ENCODE peak calls at places on chromosome 5, in ten cellular contexts. One of them, this sample, is unnamed.

GRCh38 chr5:16057277-16057676 is 122.3 kb downstream of the MARCHF11 start:
- DNase-seq in heart left ventricle: no peak
- DNase-seq in prostate gland: no peak
- DNase-seq in PC-9: no peak
- DNase-seq in suprapubic skin: no peak
- DNase-seq in cardiac muscle cell: no peak
- DNase-seq in CD8-positive, alpha-beta memory T cell: no peak
- DNase-seq in spleen: no peak
- DNase-seq in SK-N-SH: no peak
- DNase-seq in upper lobe of left lung: no peak
- DNase-seq in this sample: no peak

GRCh38 chr5:5270958-5271605 is 131.0 kb downstream of the ADAMTS16 start:
- DNase-seq in heart left ventricle: peak; percentile 58
- DNase-seq in prostate gland: peak; percentile 48
- DNase-seq in PC-9: peak; percentile 97
- DNase-seq in suprapubic skin: no peak
- DNase-seq in cardiac muscle cell: peak; percentile 12
- DNase-seq in CD8-positive, alpha-beta memory T cell: no peak
- DNase-seq in spleen: peak; percentile 85
- DNase-seq in SK-N-SH: peak; percentile 88
- DNase-seq in upper lobe of left lung: peak; percentile 89
- DNase-seq in this sample: peak; percentile 92

GRCh38 chr5:74382864-74383618 is 257.5 kb downstream of the ENC1 start:
- DNase-seq in heart left ventricle: peak; percentile 75
- DNase-seq in prostate gland: no peak
- DNase-seq in PC-9: peak; percentile 72
- DNase-seq in suprapubic skin: no peak
- DNase-seq in cardiac muscle cell: peak; percentile 44
- DNase-seq in CD8-positive, alpha-beta memory T cell: no peak
- DNase-seq in spleen: no peak
- DNase-seq in SK-N-SH: peak; percentile 19
- DNase-seq in upper lobe of left lung: no peak
- DNase-seq in this sample: peak; percentile 67

GRCh38 chr5:15266841-15267240 is 233.1 kb upstream of the FBXL7 start:
- DNase-seq in heart left ventricle: no peak
- DNase-seq in prostate gland: no peak
- DNase-seq in PC-9: no peak
- DNase-seq in suprapubic skin: no peak
- DNase-seq in cardiac muscle cell: no peak
- DNase-seq in CD8-positive, alpha-beta memory T cell: no peak
- DNase-seq in spleen: no peak
- DNase-seq in SK-N-SH: no peak
- DNase-seq in upper lobe of left lung: no peak
- DNase-seq in this sample: no peak

GRCh38 chr5:58459276-58459859 is 518 bp downstream of the PLK2 start:
- DNase-seq in heart left ventricle: peak; percentile 51
- DNase-seq in prostate gland: peak; percentile 28
- DNase-seq in PC-9: no peak
- DNase-seq in suprapubic skin: peak; percentile 79
- DNase-seq in cardiac muscle cell: peak; percentile 56
- DNase-seq in CD8-positive, alpha-beta memory T cell: peak; percentile 51
- DNase-seq in spleen: no peak
- DNase-seq in SK-N-SH: no peak
- DNase-seq in upper lobe of left lung: peak; percentile 89
- DNase-seq in this sample: peak; percentile 28

GRCh38 chr5:150044334-150044681 is 42.0 kb downstream of the CSF1R start:
- DNase-seq in heart left ventricle: no peak
- DNase-seq in prostate gland: no peak
- DNase-seq in PC-9: no peak
- DNase-seq in suprapubic skin: no peak
- DNase-seq in cardiac muscle cell: peak; percentile 44
- DNase-seq in CD8-positive, alpha-beta memory T cell: no peak
- DNase-seq in spleen: no peak
- DNase-seq in SK-N-SH: no peak
- DNase-seq in upper lobe of left lung: no peak
- DNase-seq in this sample: no peak

GRCh38 chr5:172646716-172647285 is 5.7 kb downstream of the NEURL1B start:
- DNase-seq in heart left ventricle: peak; percentile 59
- DNase-seq in prostate gland: no peak
- DNase-seq in PC-9: no peak
- DNase-seq in suprapubic skin: no peak
- DNase-seq in cardiac muscle cell: peak; percentile 70
- DNase-seq in CD8-positive, alpha-beta memory T cell: no peak
- DNase-seq in spleen: peak; percentile 35
- DNase-seq in SK-N-SH: no peak
- DNase-seq in upper lobe of left lung: no peak
- DNase-seq in this sample: no peak

GRCh38 chr5:141814064-141814982 is 63.9 kb downstream of the PCDH1 start:
- DNase-seq in heart left ventricle: peak; percentile 64
- DNase-seq in prostate gland: no peak
- DNase-seq in PC-9: no peak
- DNase-seq in suprapubic skin: no peak
- DNase-seq in cardiac muscle cell: peak; percentile 70
- DNase-seq in CD8-positive, alpha-beta memory T cell: peak; percentile 63
- DNase-seq in spleen: peak; percentile 84
- DNase-seq in SK-N-SH: peak; percentile 87
- DNase-seq in upper lobe of left lung: no peak
- DNase-seq in this sample: peak; percentile 45

GRCh38 chr5:68745459-68745858 is 348.4 kb upstream of the SLC30A5 start:
- DNase-seq in heart left ventricle: no peak
- DNase-seq in prostate gland: no peak
- DNase-seq in PC-9: no peak
- DNase-seq in suprapubic skin: no peak
- DNase-seq in cardiac muscle cell: no peak
- DNase-seq in CD8-positive, alpha-beta memory T cell: no peak
- DNase-seq in spleen: no peak
- DNase-seq in SK-N-SH: no peak
- DNase-seq in upper lobe of left lung: no peak
- DNase-seq in this sample: no peak

GRCh38 chr5:142881076-142881466 is 110.9 kb downstream of the ARHGAP26 start:
- DNase-seq in heart left ventricle: no peak
- DNase-seq in prostate gland: no peak
- DNase-seq in PC-9: no peak
- DNase-seq in suprapubic skin: no peak
- DNase-seq in cardiac muscle cell: no peak
- DNase-seq in CD8-positive, alpha-beta memory T cell: no peak
- DNase-seq in spleen: peak; percentile 78
- DNase-seq in SK-N-SH: no peak
- DNase-seq in upper lobe of left lung: peak; percentile 41
- DNase-seq in this sample: no peak

GRCh38 chr5:73763300-73764032 is 137.5 kb downstream of the ARHGEF28 start:
- DNase-seq in heart left ventricle: no peak
- DNase-seq in prostate gland: no peak
- DNase-seq in PC-9: no peak
- DNase-seq in suprapubic skin: no peak
- DNase-seq in cardiac muscle cell: no peak
- DNase-seq in CD8-positive, alpha-beta memory T cell: no peak
- DNase-seq in spleen: no peak
- DNase-seq in SK-N-SH: no peak
- DNase-seq in upper lobe of left lung: no peak
- DNase-seq in this sample: no peak

GRCh38 chr5:63401434-63402046 is 560.7 kb downstream of the HTR1A start:
- DNase-seq in heart left ventricle: peak; percentile 36
- DNase-seq in prostate gland: peak; percentile 23
- DNase-seq in PC-9: no peak
- DNase-seq in suprapubic skin: no peak
- DNase-seq in cardiac muscle cell: peak; percentile 76
- DNase-seq in CD8-positive, alpha-beta memory T cell: no peak
- DNase-seq in spleen: no peak
- DNase-seq in SK-N-SH: peak; percentile 27
- DNase-seq in upper lobe of left lung: no peak
- DNase-seq in this sample: peak; percentile 70

GRCh38 chr5:60228676-60229075 is 335.1 kb upstream of the PDE4D start:
- DNase-seq in heart left ventricle: no peak
- DNase-seq in prostate gland: no peak
- DNase-seq in PC-9: no peak
- DNase-seq in suprapubic skin: no peak
- DNase-seq in cardiac muscle cell: no peak
- DNase-seq in CD8-positive, alpha-beta memory T cell: no peak
- DNase-seq in spleen: no peak
- DNase-seq in SK-N-SH: no peak
- DNase-seq in upper lobe of left lung: no peak
- DNase-seq in this sample: no peak

GRCh38 chr5:72281764-72282499 is 38.1 kb downstream of the MRPS27 start:
- DNase-seq in heart left ventricle: no peak
- DNase-seq in prostate gland: no peak
- DNase-seq in PC-9: no peak
- DNase-seq in suprapubic skin: no peak
- DNase-seq in cardiac muscle cell: no peak
- DNase-seq in CD8-positive, alpha-beta memory T cell: no peak
- DNase-seq in spleen: no peak
- DNase-seq in SK-N-SH: peak; percentile 45
- DNase-seq in upper lobe of left lung: no peak
- DNase-seq in this sample: no peak

GRCh38 chr5:138702166-138702826 is 50.9 kb upstream of the CTNNA1 start:
- DNase-seq in heart left ventricle: no peak
- DNase-seq in prostate gland: no peak
- DNase-seq in PC-9: no peak
- DNase-seq in suprapubic skin: no peak
- DNase-seq in cardiac muscle cell: no peak
- DNase-seq in CD8-positive, alpha-beta memory T cell: no peak
- DNase-seq in spleen: no peak
- DNase-seq in SK-N-SH: no peak
- DNase-seq in upper lobe of left lung: no peak
- DNase-seq in this sample: no peak

GRCh38 chr5:134784946-134785620 is 26.5 kb downstream of the DDX46 start:
- DNase-seq in heart left ventricle: no peak
- DNase-seq in prostate gland: no peak
- DNase-seq in PC-9: no peak
- DNase-seq in suprapubic skin: no peak
- DNase-seq in cardiac muscle cell: no peak
- DNase-seq in CD8-positive, alpha-beta memory T cell: no peak
- DNase-seq in spleen: no peak
- DNase-seq in SK-N-SH: no peak
- DNase-seq in upper lobe of left lung: no peak
- DNase-seq in this sample: no peak

GRCh38 chr5:73199671-73200070 is 26.7 kb downstream of the TMEM174 start:
- DNase-seq in heart left ventricle: no peak
- DNase-seq in prostate gland: no peak
- DNase-seq in PC-9: no peak
- DNase-seq in suprapubic skin: no peak
- DNase-seq in cardiac muscle cell: no peak
- DNase-seq in CD8-positive, alpha-beta memory T cell: no peak
- DNase-seq in spleen: no peak
- DNase-seq in SK-N-SH: no peak
- DNase-seq in upper lobe of left lung: no peak
- DNase-seq in this sample: no peak

GRCh38 chr5:61350535-61350934 is 18.5 kb downstream of the ZSWIM6 start:
- DNase-seq in heart left ventricle: no peak
- DNase-seq in prostate gland: no peak
- DNase-seq in PC-9: no peak
- DNase-seq in suprapubic skin: no peak
- DNase-seq in cardiac muscle cell: no peak
- DNase-seq in CD8-positive, alpha-beta memory T cell: no peak
- DNase-seq in spleen: no peak
- DNase-seq in SK-N-SH: no peak
- DNase-seq in upper lobe of left lung: no peak
- DNase-seq in this sample: no peak

DNA sequence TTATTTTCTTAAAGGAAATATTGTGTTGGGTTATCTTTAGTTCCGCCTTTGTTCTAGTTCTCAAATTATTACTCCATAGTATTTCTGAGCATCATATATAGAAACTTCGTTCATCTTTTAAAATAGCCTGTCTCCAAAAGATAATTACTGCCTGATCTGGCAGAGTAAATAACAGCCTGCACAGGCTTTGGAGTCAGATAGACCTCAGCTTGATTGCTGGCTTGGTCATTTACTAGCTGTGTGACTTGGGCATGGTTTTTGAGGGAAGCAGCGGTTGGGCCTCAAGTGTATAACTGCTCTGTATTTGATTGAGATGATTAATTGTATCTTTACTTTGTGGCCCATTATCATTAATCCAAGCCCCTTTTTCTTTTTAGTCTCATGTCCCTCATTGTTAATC is 50.1 kb downstream of the FBXO38 start:
- DNase-seq in heart left ventricle: no peak
- DNase-seq in prostate gland: no peak
- DNase-seq in PC-9: no peak
- DNase-seq in suprapubic skin: no peak
- DNase-seq in cardiac muscle cell: no peak
- DNase-seq in CD8-positive, alpha-beta memory T cell: no peak
- DNase-seq in spleen: no peak
- DNase-seq in SK-N-SH: no peak
- DNase-seq in upper lobe of left lung: no peak
- DNase-seq in this sample: no peak
- H3K4me1 ChIP-seq in heart left ventricle: no peaks in the 10 kb centered on the region
- H3K4me1 ChIP-seq in prostate gland: no peaks in the 10 kb centered on the region
- H3K4me1 ChIP-seq in PC-9: no peaks in the 10 kb centered on the region
- H3K4me1 ChIP-seq in suprapubic skin: no peaks in the 10 kb centered on the region
- H3K4me1 ChIP-seq in cardiac muscle cell: no peaks in the 10 kb centered on the region
- H3K4me1 ChIP-seq in CD8-positive, alpha-beta memory T cell: no peaks in the 10 kb centered on the region
- H3K4me1 ChIP-seq in spleen: no peaks in the 10 kb centered on the region
- H3K4me1 ChIP-seq in SK-N-SH: no peaks in the 10 kb centered on the region
- H3K4me1 ChIP-seq in upper lobe of left lung: no peaks in the 10 kb centered on the region
- H3K4me1 ChIP-seq in this sample: no peaks in the 10 kb centered on the region

GRCh38 chr5:132342291-132343180 is 27.0 kb upstream of the SLC22A5 start:
- DNase-seq in heart left ventricle: no peak
- DNase-seq in prostate gland: no peak
- DNase-seq in PC-9: no peak
- DNase-seq in suprapubic skin: no peak
- DNase-seq in cardiac muscle cell: no peak
- DNase-seq in CD8-positive, alpha-beta memory T cell: no peak
- DNase-seq in spleen: no peak
- DNase-seq in SK-N-SH: no peak
- DNase-seq in upper lobe of left lung: no peak
- DNase-seq in this sample: no peak
- H3K27me3 ChIP-seq in heart left ventricle: no peaks in the 10 kb centered on the region
- H3K27me3 ChIP-seq in prostate gland: no peaks in the 10 kb centered on the region
- H3K27me3 ChIP-seq in PC-9: no peaks in the 10 kb centered on the region
- H3K27me3 ChIP-seq in suprapubic skin: no peaks in the 10 kb centered on the region
- H3K27me3 ChIP-seq in cardiac muscle cell: no peaks in the 10 kb centered on the region
- H3K27me3 ChIP-seq in CD8-positive, alpha-beta memory T cell: no peaks in the 10 kb centered on the region
- H3K27me3 ChIP-seq in spleen: no peaks in the 10 kb centered on the region
- H3K27me3 ChIP-seq in SK-N-SH: no peaks in the 10 kb centered on the region
- H3K27me3 ChIP-seq in upper lobe of left lung: no peaks in the 10 kb centered on the region
- H3K27me3 ChIP-seq in this sample: no peaks in the 10 kb centered on the region

DNA sequence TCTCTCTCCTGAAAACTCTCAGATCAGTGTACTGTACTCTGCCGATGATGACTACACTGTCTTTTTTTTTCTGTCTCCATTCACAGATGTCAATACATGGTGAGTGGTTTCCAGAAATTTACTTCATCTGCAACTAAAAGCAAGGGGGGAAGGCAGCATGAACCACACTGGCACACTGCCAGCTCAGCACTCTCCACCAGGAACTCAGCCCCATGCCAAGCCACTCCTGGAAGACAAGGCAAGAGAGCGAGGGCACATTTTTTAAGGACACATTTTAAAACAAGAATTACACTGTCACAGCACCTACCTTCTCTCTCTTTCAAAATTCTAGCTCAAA is 75.3 kb downstream of the HMHB1 start:
- DNase-seq in heart left ventricle: peak; percentile 65
- DNase-seq in prostate gland: peak; percentile 9
- DNase-seq in PC-9: no peak
- DNase-seq in suprapubic skin: no peak
- DNase-seq in cardiac muscle cell: peak; percentile 46
- DNase-seq in CD8-positive, alpha-beta memory T cell: no peak
- DNase-seq in spleen: no peak
- DNase-seq in SK-N-SH: peak; percentile 63
- DNase-seq in upper lobe of left lung: no peak
- DNase-seq in this sample: peak; percentile 52
- H3K36me3 ChIP-seq in heart left ventricle: no peaks in the 10 kb centered on the region
- H3K36me3 ChIP-seq in prostate gland: no peaks in the 10 kb centered on the region
- H3K36me3 ChIP-seq in PC-9: no peaks in the 10 kb centered on the region
- H3K36me3 ChIP-seq in suprapubic skin: no peaks in the 10 kb centered on the region
- H3K36me3 ChIP-seq in cardiac muscle cell: no peaks in the 10 kb centered on the region
- H3K36me3 ChIP-seq in CD8-positive, alpha-beta memory T cell: no peaks in the 10 kb centered on the region
- H3K36me3 ChIP-seq in spleen: no peaks in the 10 kb centered on the region
- H3K36me3 ChIP-seq in SK-N-SH: no peaks in the 10 kb centered on the region
- H3K36me3 ChIP-seq in upper lobe of left lung: no peaks in the 10 kb centered on the region
- H3K36me3 ChIP-seq in this sample: no peaks in the 10 kb centered on the region

GRCh38 chr5:57225553-57225952 is 51.7 kb downstream of the GPBP1 start:
- DNase-seq in heart left ventricle: no peak
- DNase-seq in prostate gland: no peak
- DNase-seq in PC-9: no peak
- DNase-seq in suprapubic skin: no peak
- DNase-seq in cardiac muscle cell: no peak
- DNase-seq in CD8-positive, alpha-beta memory T cell: no peak
- DNase-seq in spleen: no peak
- DNase-seq in SK-N-SH: no peak
- DNase-seq in upper lobe of left lung: no peak
- DNase-seq in this sample: no peak
- H3K4me1 ChIP-seq in heart left ventricle: no peaks in the 10 kb centered on the region
- H3K4me1 ChIP-seq in prostate gland: no peaks in the 10 kb centered on the region
- H3K4me1 ChIP-seq in PC-9: peaks cover 3% of the 10 kb centered on the region
- H3K4me1 ChIP-seq in suprapubic skin: no peaks in the 10 kb centered on the region
- H3K4me1 ChIP-seq in cardiac muscle cell: no peaks in the 10 kb centered on the region
- H3K4me1 ChIP-seq in CD8-positive, alpha-beta memory T cell: no peaks in the 10 kb centered on the region
- H3K4me1 ChIP-seq in spleen: peaks cover 16% of the 10 kb centered on the region
- H3K4me1 ChIP-seq in SK-N-SH: no peaks in the 10 kb centered on the region
- H3K4me1 ChIP-seq in upper lobe of left lung: no peaks in the 10 kb centered on the region
- H3K4me1 ChIP-seq in this sample: no peaks in the 10 kb centered on the region